ENCODE peak calls at places on chromosomes 3 and 15, in six cellular contexts. O is vagina, V is SK-N-SH, J is endodermal cell, N is IMR-90, X is lower lobe of right lung. R is an unnamed sample. For H3K36me3, the result is how much of the 10 kb centered on the place peaks cover.

GRCh38 chr15:80456517-80457497 is 52.6 kb downstream of the ARNT2 start:
- DNase-seq in O (no peak), V (no peak), J (no peak), N (peak), X (no peak), R (no peak)

GRCh38 chr15:79467865-79468586 is 35.9 kb downstream of the MINAR1 start:
- DNase-seq in O (no peak), V (no peak), J (no peak), N (no peak), X (no peak), R (no peak)

GRCh38 chr3:72665701-72666443 is 182.4 kb downstream of the SHQ1 start:
- DNase-seq in O (no peak), V (peak), J (peak), N (no peak), X (no peak), R (peak)

GRCh38 chr3:13087320-13087985 is 14.2 kb upstream of the IQSEC1 start:
- DNase-seq in O (no peak), V (no peak), J (no peak), N (no peak), X (no peak), R (no peak)

GRCh38 chr3:140247775-140248174 is 312.8 kb downstream of the CLSTN2 start:
- DNase-seq in O (no peak), V (no peak), J (no peak), N (no peak), X (no peak), R (no peak)

GRCh38 chr3:27573780-27574437 is 89.7 kb upstream of the SLC4A7 start:
- DNase-seq in O (no peak), V (no peak), J (no peak), N (peak), X (no peak), R (no peak)

GRCh38 chr15:101528917-101529299 is 39.4 kb upstream of the PCSK6 start:
- DNase-seq in O (peak), V (peak), J (no peak), N (no peak), X (no peak), R (no peak)

GRCh38 chr3:149628957-149629670 is 28.7 kb downstream of the WWTR1 start:
- DNase-seq in O (no peak), V (no peak), J (no peak), N (peak), X (no peak), R (no peak)

GRCh38 chr3:9903904-9904303 is 1.3 kb downstream of the IL17RE start:
- DNase-seq in O (no peak), V (no peak), J (no peak), N (no peak), X (no peak), R (no peak)

GRCh38 chr15:71800835-71801745 is 9.3 kb upstream of the NR2E3 start:
- DNase-seq in O (no peak), V (peak), J (peak), N (peak), X (no peak), R (peak)

GRCh38 chr15:51093865-51094605 is 671 bp downstream of the TNFAIP8L3 start:
- DNase-seq in O (no peak), V (peak), J (peak), N (no peak), X (no peak), R (no peak)

GRCh38 chr3:20480771-20481170 is 294.8 kb upstream of the SGO1 start:
- DNase-seq in O (no peak), V (no peak), J (peak), N (no peak), X (no peak), R (no peak)

GRCh38 chr3:88005066-88005465 is 53.7 kb downstream of the CGGBP1 start:
- DNase-seq in O (no peak), V (no peak), J (no peak), N (peak), X (no peak), R (peak)

GRCh38 chr15:69758291-69758771 is 305.7 kb downstream of the RPLP1 start:
- DNase-seq in O (no peak), V (no peak), J (no peak), N (peak), X (no peak), R (no peak)

GRCh38 chr3:184842433-184842832 is 30.5 kb downstream of the VPS8 start:
- DNase-seq in O (no peak), V (no peak), J (no peak), N (peak), X (no peak), R (no peak)

GRCh38 chr3:17478673-17479072 is 263.8 kb downstream of the TBC1D5 start:
- DNase-seq in O (no peak), V (no peak), J (no peak), N (peak), X (no peak), R (peak)

GRCh38 chr15:40430271-40430805 is 10.4 kb upstream of the BAHD1 start:
- DNase-seq in O (no peak), V (no peak), J (peak), N (peak), X (no peak), R (no peak)

GRCh38 chr15:71691700-71692417 is 118.5 kb upstream of the NR2E3 start:
- DNase-seq in O (no peak), V (no peak), J (peak), N (peak), X (no peak), R (peak)

GRCh38 chr3:195259146-195259563 is 11.8 kb downstream of the XXYLT1 start:
- DNase-seq in O (no peak), V (peak), J (peak), N (peak), X (no peak), R (peak)

GRCh38 chr3:197907196-197907595 is 42.8 kb upstream of the RPL35A start:
- DNase-seq in O (no peak), V (no peak), J (no peak), N (peak), X (no peak), R (peak)

GRCh38 chr3:19070325-19070724 is 78.0 kb upstream of the KCNH8 start:
- DNase-seq in O (no peak), V (no peak), J (no peak), N (no peak), X (no peak), R (peak)

GRCh38 chr3:78970656-78971055 is 797.1 kb downstream of the ROBO1 start:
- DNase-seq in O (no peak), V (no peak), J (no peak), N (peak), X (no peak), R (peak)

GRCh38 chr15:67070892-67071664 is 5.7 kb downstream of the SMAD3 start:
- DNase-seq in O (no peak), V (no peak), J (peak), N (peak), X (no peak), R (no peak)

GRCh38 chr3:165526367-165526766 is 310.9 kb downstream of the BCHE start:
- DNase-seq in O (no peak), V (no peak), J (peak), N (no peak), X (no peak), R (no peak)

GRCh38 chr15:74781673-74782595 is at the start of gene CSK:
- DNase-seq in O (no peak), V (peak), J (peak), N (peak), X (peak), R (no peak)

DNA sequence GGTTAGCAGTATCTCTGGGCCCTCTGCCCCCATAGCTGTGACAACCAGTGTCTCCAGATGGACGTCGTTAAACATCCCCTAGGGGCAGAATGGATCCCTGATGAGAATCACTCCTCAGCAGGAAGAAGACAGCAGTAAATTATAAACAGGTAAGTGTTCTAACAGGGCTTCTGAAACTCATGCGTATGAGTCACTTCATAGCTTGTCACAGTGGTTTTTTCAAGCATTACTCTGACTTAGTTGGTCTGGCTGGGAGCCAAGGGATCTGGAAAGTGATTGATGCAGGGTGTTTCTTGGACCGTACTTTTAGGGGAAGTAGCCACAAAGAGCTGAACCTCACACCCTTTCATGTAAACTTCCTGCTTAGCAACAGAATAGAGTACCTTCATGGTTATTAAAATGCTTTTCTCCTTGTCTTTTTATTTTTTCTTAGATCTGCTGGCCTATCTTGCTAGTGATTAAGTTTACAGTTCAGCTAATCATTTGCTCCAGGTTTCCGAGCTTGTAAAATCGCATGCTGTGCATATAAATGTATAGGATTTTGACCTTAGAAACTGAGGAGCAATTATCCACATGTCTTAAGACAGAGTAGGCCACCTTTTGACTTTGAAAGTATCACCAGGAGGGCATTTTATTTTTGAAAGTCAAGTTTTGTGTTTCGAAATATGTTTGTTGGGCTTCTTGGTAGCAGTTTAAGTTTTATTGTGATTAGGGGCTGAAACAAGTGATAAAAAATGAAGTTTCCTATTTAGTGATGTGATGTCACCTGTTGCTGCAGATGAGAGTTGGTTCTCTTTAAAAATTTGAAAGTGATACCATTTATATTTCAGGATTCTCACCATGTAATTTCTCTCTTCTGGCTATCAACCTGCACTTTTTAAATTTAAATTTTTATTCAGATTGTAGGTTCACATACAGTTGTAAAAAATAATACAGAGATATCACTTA is 333.9 kb downstream of the PTPRG start:
- DNase-seq in O (no peak), V (peak), J (no peak), N (peak), X (no peak), R (peak)
- TF ChIP-seq CTCF in O (no peak), V (peak), J (peak), N (no peak), X (no peak), R (no peak)

DNA sequence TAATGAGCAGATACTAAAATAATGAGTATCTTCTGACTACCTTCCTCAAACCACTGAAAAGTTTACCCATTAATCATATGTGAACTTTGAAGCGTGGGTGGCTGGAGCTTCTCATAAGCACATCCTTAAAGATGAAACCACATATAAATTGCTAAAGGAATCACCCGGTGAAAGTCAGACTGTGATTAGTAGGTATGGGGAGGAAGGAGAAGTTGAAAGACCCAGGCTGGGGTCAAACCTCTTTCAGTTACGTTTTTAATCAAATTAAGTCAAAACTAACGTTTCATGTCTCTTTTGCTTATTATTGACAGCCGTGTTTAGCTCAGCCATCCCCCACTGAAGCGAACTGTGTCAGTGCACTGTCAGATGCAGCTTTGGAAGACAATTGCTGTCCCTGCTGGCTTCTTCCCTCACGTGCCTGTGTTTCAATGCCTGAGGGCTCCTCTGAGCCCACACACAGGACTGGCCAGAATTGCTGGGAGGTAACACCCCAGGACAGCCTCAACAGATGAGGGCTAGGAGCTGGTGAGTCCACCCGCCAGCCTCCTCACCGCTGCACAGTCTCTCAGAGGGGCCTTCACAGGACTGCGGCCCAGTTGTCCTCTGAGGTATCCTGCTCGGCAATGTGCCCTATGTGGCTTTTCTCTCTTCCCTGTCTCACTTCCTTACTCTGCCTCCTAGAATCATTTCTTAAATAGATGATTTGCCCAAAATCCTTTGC is 29.3 kb upstream of the SH3BP5 start:
- DNase-seq in O (no peak), V (peak), J (peak), N (peak), X (no peak), R (peak)
- H3K4me3 ChIP-seq in O (no peak), V (no peak), J (no peak), N (no peak), X (no peak), R (no peak)

GRCh38 chr3:112811917-112812660 is 34.6 kb downstream of the CD200R1L start:
- DNase-seq in O (no peak), V (no peak), J (no peak), N (no peak), X (no peak), R (no peak)

GRCh38 chr3:112813723-112814171 is 32.9 kb downstream of the CD200R1L start:
- DNase-seq in O (no peak), V (no peak), J (no peak), N (peak), X (peak), R (peak)

GRCh38 chr3:112813016-112813415 is 33.6 kb downstream of the CD200R1L start:
- DNase-seq in O (no peak), V (no peak), J (no peak), N (no peak), X (no peak), R (no peak)

GRCh38 chr3:112815981-112816380 is 30.7 kb downstream of the CD200R1L start:
- DNase-seq in O (no peak), V (no peak), J (no peak), N (peak), X (no peak), R (no peak)

GRCh38 chr3:112814256-112814655 is 32.4 kb downstream of the CD200R1L start:
- DNase-seq in O (no peak), V (no peak), J (no peak), N (peak), X (no peak), R (peak)
- H3K36me3 ChIP-seq in O (under half), V (under half), J (under half), N (under half), X (under half), R (under half)

GRCh38 chr15:90408657-90409056 is 20.6 kb downstream of the IQGAP1 start:
- DNase-seq in O (no peak), V (no peak), J (no peak), N (no peak), X (no peak), R (no peak)

GRCh38 chr15:90412356-90413194 is 24.5 kb downstream of the IQGAP1 start:
- DNase-seq in O (no peak), V (no peak), J (peak), N (peak), X (peak), R (peak)

GRCh38 chr15:90413411-90414379 is 25.7 kb downstream of the IQGAP1 start:
- DNase-seq in O (no peak), V (no peak), J (no peak), N (peak), X (no peak), R (peak)

GRCh38 chr15:90407871-90408317 is 19.9 kb downstream of the IQGAP1 start:
- DNase-seq in O (no peak), V (no peak), J (no peak), N (peak), X (no peak), R (no peak)

GRCh38 chr15:90411176-90411575 is 23.1 kb downstream of the IQGAP1 start:
- DNase-seq in O (no peak), V (no peak), J (no peak), N (no peak), X (no peak), R (no peak)
- TF ChIP-seq CTCF in O (no peak), V (no peak), J (no peak), N (no peak), X (no peak), R (no peak)

GRCh38 chr15:48414015-48414414 is 82.8 kb downstream of the DUT start:
- DNase-seq in O (no peak), V (no peak), J (no peak), N (peak), X (no peak), R (no peak)
- H3K4me3 ChIP-seq in O (no peak), V (no peak), J (no peak), N (no peak), X (no peak), R (no peak)

DNA sequence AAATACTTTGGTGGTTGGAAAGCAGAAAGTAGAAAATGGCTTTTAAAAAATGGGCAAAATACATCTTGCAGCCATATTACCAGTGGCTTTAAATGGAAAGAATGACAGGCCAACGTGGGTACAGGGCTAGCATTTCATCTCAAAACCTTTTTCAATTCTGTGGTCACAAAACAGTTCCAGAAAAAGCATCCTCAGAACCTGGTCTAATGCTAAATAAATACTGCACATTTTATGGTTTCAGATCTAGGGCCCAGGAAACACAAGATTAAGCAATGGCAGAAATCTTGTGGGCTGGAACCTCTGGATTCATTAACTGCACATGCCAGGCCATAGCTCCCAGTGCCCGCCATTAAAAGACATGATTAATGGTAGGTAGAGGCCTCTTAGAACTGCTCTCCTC is 470.2 kb upstream of the RASGRP1 start:
- DNase-seq in O (no peak), V (no peak), J (no peak), N (no peak), X (no peak), R (no peak)
- H3K36me3 ChIP-seq in O (under half), V (under half), J (under half), N (under half), X (under half), R (under half)

DNA sequence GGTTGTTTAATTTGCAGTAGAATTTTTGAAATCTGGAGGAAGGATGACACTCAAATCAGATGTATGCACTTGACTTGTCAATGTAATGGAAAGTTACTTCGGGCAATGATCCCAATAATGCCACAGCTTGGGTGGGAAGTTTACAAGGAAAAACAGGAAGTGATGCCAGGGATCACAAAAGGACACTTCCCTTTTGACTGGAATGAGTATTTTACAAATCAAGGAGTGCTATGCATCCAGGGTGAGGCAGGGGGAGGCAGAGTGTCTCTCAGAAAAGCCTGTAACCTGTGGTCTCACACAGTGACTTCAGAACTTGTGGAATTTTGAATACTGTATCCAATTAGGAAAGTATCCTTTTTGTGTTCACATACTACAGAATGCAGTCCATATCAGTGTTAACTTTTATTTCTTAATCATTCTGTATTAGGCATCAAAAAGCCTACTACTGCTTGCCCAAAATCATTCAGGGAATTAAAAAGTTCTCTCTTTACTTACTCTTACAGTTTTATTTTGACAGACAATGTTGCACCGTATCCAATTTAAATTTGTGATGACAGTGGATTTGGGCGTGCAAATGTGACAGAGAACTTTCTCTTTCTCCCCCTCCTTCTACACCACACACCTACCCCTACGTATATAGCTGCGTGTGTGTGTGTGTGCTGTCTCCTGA is 445.1 kb downstream of the MECOM start:
- DNase-seq in O (no peak), V (peak), J (peak), N (peak), X (no peak), R (peak)
- TF ChIP-seq CTCF in O (no peak), V (peak), J (peak), N (peak), X (peak), R (peak)

R was measured in bronchial epithelial cell.